ENCODE peak calls at places on chromosomes 1 and 21, in six cellular contexts. P, C, H, N, O and W are unnamed samples. For H3K4me1 and H3K36me3, the result is how much of the 10 kb centered on the place peaks cover.

GRCh38 chr1:47189844-47190562 is at the start of gene PDZK1IP1:
- DNase-seq in P (peak), C (peak), H (peak), N (peak), O (peak), W (no peak)

GRCh38 chr1:115113781-115114180 is 24.5 kb upstream of the TSPAN2 start:
- DNase-seq in P (no peak), C (no peak), H (no peak), N (no peak), O (peak), W (no peak)

GRCh38 chr1:160161965-160162705 is 10.7 kb downstream of the ATP1A4 start:
- DNase-seq in P (no peak), C (no peak), H (no peak), N (peak), O (no peak), W (no peak)

GRCh38 chr21:15437873-15438272 is 291.9 kb upstream of the USP25 start:
- DNase-seq in P (no peak), C (no peak), H (no peak), N (no peak), O (peak), W (no peak)

GRCh38 chr1:61481313-61481712 is 243.6 kb downstream of the TM2D1 start:
- DNase-seq in P (no peak), C (no peak), H (no peak), N (no peak), O (peak), W (no peak)

GRCh38 chr1:238647877-238648276 is 738.5 kb upstream of the CHRM3 start:
- DNase-seq in P (peak), C (no peak), H (no peak), N (no peak), O (peak), W (no peak)

GRCh38 chr1:184854456-184855180 is 100.0 kb upstream of the EDEM3 start:
- DNase-seq in P (no peak), C (no peak), H (no peak), N (no peak), O (no peak), W (no peak)

GRCh38 chr1:162857850-162858249 is 3.1 kb downstream of the CCDC190 start:
- DNase-seq in P (no peak), C (no peak), H (no peak), N (no peak), O (peak), W (no peak)

GRCh38 chr1:219244864-219245263 is 71.2 kb downstream of the LYPLAL1 start:
- DNase-seq in P (no peak), C (no peak), H (no peak), N (no peak), O (no peak), W (no peak)

GRCh38 chr1:221759436-221759835 is 17.5 kb upstream of the DUSP10 start:
- DNase-seq in P (no peak), C (no peak), H (no peak), N (no peak), O (no peak), W (no peak)

GRCh38 chr1:35047188-35047858 is 15.6 kb upstream of the ZMYM6 start:
- DNase-seq in P (no peak), C (no peak), H (no peak), N (no peak), O (peak), W (no peak)

GRCh38 chr1:233240839-233241682 is 54.5 kb downstream of the PCNX2 start:
- DNase-seq in P (peak), C (peak), H (peak), N (peak), O (no peak), W (peak)

GRCh38 chr1:167627865-167628641 is 2.0 kb upstream of the RCSD1 start:
- DNase-seq in P (no peak), C (no peak), H (peak), N (peak), O (no peak), W (peak)

GRCh38 chr1:94926915-94927404 is at the start of gene CNN3:
- DNase-seq in P (peak), C (peak), H (peak), N (peak), O (peak), W (peak)

GRCh38 chr21:43027846-43028731 is 47.5 kb downstream of the CBS start:
- DNase-seq in P (no peak), C (no peak), H (no peak), N (no peak), O (no peak), W (no peak)

GRCh38 chr1:31154632-31155215 is 85.0 kb downstream of the NKAIN1 start:
- DNase-seq in P (peak), C (peak), H (peak), N (peak), O (peak), W (peak)

GRCh38 chr21:42311160-42311559 is 4.0 kb downstream of the TFF3 start:
- DNase-seq in P (no peak), C (no peak), H (no peak), N (no peak), O (no peak), W (no peak)

GRCh38 chr1:117635805-117636204 is 30.0 kb downstream of the TENT5C start:
- DNase-seq in P (peak), C (no peak), H (no peak), N (no peak), O (no peak), W (no peak)

GRCh38 chr1:240435996-240436566 is 175.9 kb downstream of the GREM2 start:
- DNase-seq in P (no peak), C (no peak), H (no peak), N (no peak), O (peak), W (no peak)

GRCh38 chr1:243598433-243598832 is 251.6 kb downstream of the AKT3 start:
- DNase-seq in P (no peak), C (no peak), H (no peak), N (no peak), O (peak), W (no peak)

GRCh38 chr21:46188226-46189212 is 4.3 kb upstream of the SPATC1L start:
- DNase-seq in P (peak), C (no peak), H (peak), N (peak), O (peak), W (peak)

GRCh38 chr1:96756789-96757188 is 35.2 kb downstream of the PTBP2 start:
- DNase-seq in P (no peak), C (no peak), H (no peak), N (no peak), O (peak), W (no peak)

GRCh38 chr1:33342041-33342723 is 21.3 kb upstream of the A3GALT2 start:
- DNase-seq in P (peak), C (no peak), H (peak), N (no peak), O (peak), W (peak)

GRCh38 chr21:40120944-40121575 is 253.8 kb downstream of the PCP4 start:
- DNase-seq in P (peak), C (no peak), H (no peak), N (peak), O (no peak), W (no peak)

GRCh38 chr21:31987696-31988095 is 114.9 kb downstream of the HUNK start:
- DNase-seq in P (peak), C (no peak), H (peak), N (no peak), O (no peak), W (no peak)

GRCh38 chr1:33170351-33171274 is 11.2 kb downstream of the TRIM62 start:
- DNase-seq in P (no peak), C (no peak), H (peak), N (no peak), O (no peak), W (no peak)

DNA sequence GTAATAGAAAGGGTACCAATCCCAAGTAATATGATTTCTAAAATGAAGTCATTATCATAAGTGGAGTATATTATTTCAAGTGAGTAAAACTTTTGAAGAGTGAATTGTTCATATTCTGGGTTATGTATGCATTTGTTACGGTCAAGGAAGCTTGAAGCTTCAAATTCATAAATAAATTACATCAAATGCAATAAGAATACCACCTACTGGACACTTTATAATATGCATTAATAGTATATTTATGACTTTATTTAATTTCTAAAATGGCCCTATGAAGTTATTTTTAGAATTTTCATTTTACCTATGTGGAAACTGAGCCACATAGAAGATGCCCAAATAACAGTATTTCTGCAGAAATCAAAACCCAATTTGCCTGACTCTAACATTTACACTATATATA is 260.6 kb downstream of the SMYD3 start:
- DNase-seq in P (no peak), C (no peak), H (no peak), N (no peak), O (no peak), W (no peak)
- TF ChIP-seq CTCF in P (no peak), C (no peak), H (no peak), N (no peak), O (no peak), W (no peak)

DNA sequence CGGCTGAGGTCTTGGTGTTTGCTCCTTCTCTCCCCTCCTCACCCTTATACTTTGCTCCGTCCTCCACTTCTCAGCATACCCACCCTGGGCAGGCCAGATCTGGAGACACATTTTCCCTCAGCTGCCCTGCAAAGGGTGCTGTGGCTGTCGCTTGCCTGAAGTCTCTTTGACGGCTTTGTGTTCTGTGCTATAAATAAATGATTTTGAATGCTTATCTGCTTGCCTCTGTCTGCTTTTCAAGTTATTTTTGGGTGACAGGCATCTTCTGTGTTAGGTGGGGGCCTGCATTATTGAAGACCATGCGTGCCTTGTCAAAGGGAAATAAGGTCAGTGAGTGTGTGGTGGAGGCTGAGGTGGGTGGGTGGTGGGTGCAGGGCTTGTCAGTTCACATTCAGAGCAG is 66.9 kb upstream of the KCND3 start:
- DNase-seq in P (no peak), C (no peak), H (no peak), N (no peak), O (no peak), W (no peak)
- H3K4me1 ChIP-seq in P (under half), C (under half), H (under half), N (under half), O (under half), W (under half)

GRCh38 chr1:6666696-6667095 is 34.9 kb downstream of the DNAJC11 start:
- DNase-seq in P (no peak), C (no peak), H (no peak), N (peak), O (no peak), W (no peak)
- H3K36me3 ChIP-seq in P (under half), C (under half), H (under half), N (half or more), O (under half), W (under half)

DNA sequence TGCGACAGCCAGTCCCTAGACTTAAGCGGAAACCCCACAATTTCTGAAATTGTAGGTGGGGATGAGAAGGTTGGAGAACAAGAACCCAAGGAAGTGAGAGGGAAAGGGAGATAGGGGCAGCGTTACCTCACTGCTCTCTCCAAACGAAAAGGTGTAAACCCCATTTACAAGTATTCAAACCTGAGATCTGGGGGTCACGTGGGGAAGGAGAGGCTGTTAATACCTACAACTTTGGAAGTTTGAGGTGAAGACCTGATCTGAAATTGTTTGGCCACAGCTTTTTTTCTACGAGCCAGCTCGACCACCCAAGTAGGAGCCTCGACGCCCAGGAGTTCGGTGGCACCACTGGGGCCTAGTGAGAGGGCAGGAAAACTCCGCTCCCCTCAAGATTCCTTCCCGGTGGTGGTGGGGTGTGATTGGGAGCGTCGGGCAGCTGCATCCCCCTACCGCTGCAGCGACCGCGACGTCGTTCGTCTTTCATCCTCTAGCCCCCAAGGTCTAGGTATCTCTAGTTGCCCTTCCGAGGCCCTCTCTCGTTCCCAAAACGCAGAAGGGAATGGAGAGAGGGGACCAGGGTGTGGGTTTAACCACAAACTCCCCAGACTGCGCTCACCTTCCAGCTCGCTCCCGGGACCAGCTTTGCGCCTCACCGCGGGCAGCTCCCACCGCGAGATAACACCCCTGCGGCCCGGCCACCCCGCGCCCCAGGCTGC is 907 bp downstream of the PTPN14 start:
- DNase-seq in P (no peak), C (no peak), H (no peak), N (no peak), O (no peak), W (no peak)
- TF ChIP-seq CTCF in P (no peak), C (no peak), H (no peak), N (no peak), O (no peak), W (no peak)